ENCODE peak calls at places on chromosomes 12 and 14, in five cellular contexts. K is activated CD4-positive, alpha-beta T cell treated with anti-CD3 and anti-CD28 coated beads for 48 hours; W is Ammon's horn; T is GM04504; P is central memory CD8-positive, alpha-beta T cell. A is an unnamed sample.

GRCh38 chr12:14373202-14373601 is 7.7 kb downstream of the ATF7IP start:
- DNase-seq in P (no peak), K (no peak), T (no peak), W (no peak), A (no peak)

GRCh38 chr12:13000935-13001724 is 1.1 kb upstream of the HEBP1 start:
- DNase-seq in T (no peak), P (peak; percentile 15), W (peak; percentile 72), K (peak; percentile 45), A (peak; percentile 55)

GRCh38 chr12:1093166-1093751 is 102.2 kb downstream of the ERC1 start:
- DNase-seq in K (peak; percentile 19), W (peak; percentile 66), T (peak; percentile 23), P (peak; percentile 25), A (no peak)

GRCh38 chr12:89936631-89937030 is 228.0 kb upstream of the ATP2B1 start:
- DNase-seq in P (no peak), K (no peak), W (no peak), T (no peak), A (no peak)

GRCh38 chr14:74955229-74955999 is at the start of gene PGF:
- DNase-seq in T (no peak), P (no peak), W (no peak), K (peak; percentile 35), A (peak; percentile 56)

GRCh38 chr12:120093592-120094355 is 22.8 kb downstream of the RAB35 start:
- DNase-seq in P (no peak), T (no peak), K (no peak), W (no peak), A (no peak)

GRCh38 chr12:12266389-12266872 is 413 bp downstream of the LRP6 start:
- DNase-seq in W (peak; percentile 40), K (no peak), T (no peak), P (no peak), A (no peak)

GRCh38 chr14:88983755-88984154 is 159.3 kb downstream of the TTC8 start:
- DNase-seq in K (no peak), P (no peak), T (peak; percentile 64), W (peak; percentile 62), A (no peak)

GRCh38 chr12:104115587-104115975 is 22.4 kb downstream of the NFYB start:
- DNase-seq in P (no peak), T (no peak), W (no peak), K (no peak), A (no peak)

GRCh38 chr12:23008613-23009012 is 383.6 kb downstream of the ETNK1 start:
- DNase-seq in K (no peak), W (no peak), P (no peak), T (no peak), A (no peak)

GRCh38 chr12:503111-503761 is 43.5 kb downstream of the B4GALNT3 start:
- DNase-seq in W (no peak), P (no peak), K (no peak), T (no peak), A (no peak)

GRCh38 chr12:124359671-124360581 is 65.0 kb downstream of the RFLNA start:
- DNase-seq in T (no peak), W (peak; percentile 75), K (no peak), P (no peak), A (no peak)

GRCh38 chr12:9761407-9761736 is 671 bp upstream of the CD69 start:
- DNase-seq in T (no peak), W (no peak), K (no peak), P (peak; percentile 33), A (no peak)

GRCh38 chr12:56601503-56601902 is 28.6 kb downstream of the BAZ2A start:
- DNase-seq in P (no peak), T (no peak), K (peak; percentile 35), W (no peak), A (peak; percentile 45)

GRCh38 chr14:48967419-48967818 is 618.8 kb downstream of the RPS29 start:
- DNase-seq in K (no peak), W (no peak), T (no peak), P (no peak), A (no peak)

GRCh38 chr12:75692883-75693282 is 181.5 kb upstream of the KRR1 start:
- DNase-seq in K (no peak), P (no peak), W (no peak), T (no peak), A (no peak)

GRCh38 chr14:106308839-106309389 is 782.5 kb downstream of the TMEM121 start:
- DNase-seq in K (peak; percentile 99), T (no peak), W (no peak), P (peak; percentile 48), A (peak; percentile 100)

GRCh38 chr12:56629459-56630179 is 507 bp downstream of the BAZ2A start:
- DNase-seq in T (no peak), K (peak; percentile 45), P (no peak), W (peak; percentile 35), A (peak; percentile 65)

GRCh38 chr12:93938317-93938716 is 210.1 kb upstream of the PLXNC1 start:
- DNase-seq in P (no peak), T (no peak), K (no peak), W (no peak), A (no peak)

GRCh38 chr12:128852026-128852725 is 1.1 kb upstream of the GLT1D1 start:
- DNase-seq in T (no peak), P (no peak), K (no peak), W (no peak), A (no peak)

GRCh38 chr12:28866296-28866695 is 282.8 kb upstream of the FAR2 start:
- DNase-seq in K (no peak), P (no peak), T (no peak), W (no peak), A (no peak)

GRCh38 chr12:121811434-121812319 is 7.9 kb downstream of the SETD1B start:
- DNase-seq in P (peak; percentile 61), T (no peak), W (peak; percentile 58), K (peak; percentile 73), A (peak; percentile 82)

GRCh38 chr12:68028647-68029046 is 39.4 kb downstream of the IFNG-AS1 start:
- DNase-seq in W (no peak), T (no peak), P (no peak), K (no peak), A (no peak)

GRCh38 chr14:52801014-52801708 is 9.8 kb upstream of the GNPNAT1 start:
- DNase-seq in W (no peak), K (no peak), T (peak; percentile 54), P (no peak), A (no peak)

A was measured in stimulated activated CD8-positive, alpha-beta memory T cell treated with anti-CD3 and anti-CD28 coated beads, Interleukin-4, amount 100 ng/mL, for 48 hours.